ENCODE peak calls at places on chromosomes 13 and 19, in five cellular contexts. One of them, this sample, is unnamed.

GRCh38 chr13:78875792-78876580 is 217.0 kb upstream of the OBI1 start:
- DNase-seq in WTC11: peak
- DNase-seq in H1: peak
- DNase-seq in K562: peak
- DNase-seq in endothelial cell of umbilical vein: no peak
- DNase-seq in this sample: no peak

GRCh38 chr13:99640260-99640659 is 139.0 kb downstream of the TM9SF2 start:
- DNase-seq in WTC11: no peak
- DNase-seq in H1: no peak
- DNase-seq in K562: no peak
- DNase-seq in endothelial cell of umbilical vein: no peak
- DNase-seq in this sample: no peak

GRCh38 chr13:33279414-33279813 is 6.1 kb downstream of the STARD13 start:
- DNase-seq in WTC11: no peak
- DNase-seq in H1: no peak
- DNase-seq in K562: no peak
- DNase-seq in endothelial cell of umbilical vein: no peak
- DNase-seq in this sample: no peak

GRCh38 chr13:112911883-112912282 is 57.1 kb upstream of the MCF2L start:
- DNase-seq in WTC11: no peak
- DNase-seq in H1: no peak
- DNase-seq in K562: no peak
- DNase-seq in endothelial cell of umbilical vein: no peak
- DNase-seq in this sample: no peak

GRCh38 chr19:31350033-31350692 is 927 bp upstream of the TSHZ3 start:
- DNase-seq in WTC11: no peak
- DNase-seq in H1: peak
- DNase-seq in K562: no peak
- DNase-seq in endothelial cell of umbilical vein: no peak
- DNase-seq in this sample: no peak

GRCh38 chr19:681029-681626 is 4.9 kb downstream of the FSTL3 start:
- DNase-seq in WTC11: peak
- DNase-seq in H1: no peak
- DNase-seq in K562: peak
- DNase-seq in endothelial cell of umbilical vein: no peak
- DNase-seq in this sample: no peak

GRCh38 chr13:50140742-50141659 is 125.8 kb downstream of the KCNRG start:
- DNase-seq in WTC11: peak
- DNase-seq in H1: no peak
- DNase-seq in K562: no peak
- DNase-seq in endothelial cell of umbilical vein: no peak
- DNase-seq in this sample: no peak

GRCh38 chr13:73960474-73960873 is 173.7 kb downstream of the KLF12 start:
- DNase-seq in WTC11: no peak
- DNase-seq in H1: no peak
- DNase-seq in K562: no peak
- DNase-seq in endothelial cell of umbilical vein: no peak
- DNase-seq in this sample: no peak

GRCh38 chr19:13937479-13938360 is 497 bp downstream of the PODNL1 start:
- DNase-seq in WTC11: peak
- DNase-seq in H1: no peak
- DNase-seq in K562: no peak
- DNase-seq in endothelial cell of umbilical vein: no peak
- DNase-seq in this sample: no peak

DNA sequence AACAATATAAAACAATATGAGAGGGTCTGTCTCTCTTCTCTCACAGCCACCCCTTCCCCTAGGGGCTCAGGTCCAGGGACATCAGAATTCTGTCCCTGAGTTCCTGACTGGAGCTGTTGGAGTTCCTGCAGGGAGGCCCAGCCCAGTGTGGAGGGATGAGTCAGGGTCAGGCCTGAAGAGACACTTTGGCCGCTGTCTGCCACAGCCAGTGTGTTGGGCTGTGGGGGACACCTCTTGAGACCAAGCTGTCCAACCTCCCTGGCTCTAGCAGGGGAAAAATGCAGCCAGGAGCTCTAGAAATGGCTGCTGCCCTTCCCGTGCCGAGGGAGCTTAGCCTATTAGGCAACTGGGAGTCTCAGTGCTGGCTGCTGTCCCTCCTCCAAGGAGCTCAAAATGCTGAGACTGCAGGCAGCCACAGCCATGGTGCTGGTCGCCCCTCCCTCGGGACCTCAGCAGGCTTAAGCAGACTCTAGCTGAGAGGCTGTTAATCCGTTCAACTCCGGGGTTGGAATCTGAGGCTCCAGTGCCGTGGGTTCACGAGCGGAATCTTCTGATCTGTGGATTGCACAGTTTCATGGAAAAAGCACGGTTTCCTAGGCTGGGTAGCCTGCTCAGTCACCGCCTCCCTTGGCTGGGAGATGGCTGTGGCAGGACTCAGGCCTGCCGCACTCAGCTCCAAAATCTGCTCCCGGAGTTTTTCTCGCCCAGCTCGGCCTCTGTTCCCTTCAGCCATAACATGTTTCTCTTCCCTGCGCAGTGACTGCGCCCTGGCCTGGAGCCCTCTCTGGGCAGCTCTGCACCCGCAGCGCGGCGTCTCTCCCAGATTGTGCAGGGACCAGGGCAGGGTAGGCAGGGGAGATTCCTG is 3.8 kb upstream of the ZNF626 start:
- DNase-seq in WTC11: peak
- DNase-seq in H1: no peak
- DNase-seq in K562: peak
- DNase-seq in endothelial cell of umbilical vein: no peak
- DNase-seq in this sample: no peak
- TF ChIP-seq JUN in WTC11: no peak
- TF ChIP-seq JUN in H1: no peak
- TF ChIP-seq JUN in K562: no peak
- TF ChIP-seq JUN in endothelial cell of umbilical vein: no peak
- TF ChIP-seq JUN in this sample: no peak

GRCh38 chr19:35516310-35516709 is 2.9 kb upstream of the DMKN start:
- DNase-seq in WTC11: no peak
- DNase-seq in H1: no peak
- DNase-seq in K562: no peak
- DNase-seq in endothelial cell of umbilical vein: no peak
- DNase-seq in this sample: no peak

GRCh38 chr19:35517342-35517741 is 3.9 kb upstream of the DMKN start:
- DNase-seq in WTC11: no peak
- DNase-seq in H1: no peak
- DNase-seq in K562: no peak
- DNase-seq in endothelial cell of umbilical vein: no peak
- DNase-seq in this sample: no peak

GRCh38 chr19:35521124-35521743 is 6.9 kb downstream of the SBSN start:
- DNase-seq in WTC11: no peak
- DNase-seq in H1: no peak
- DNase-seq in K562: no peak
- DNase-seq in endothelial cell of umbilical vein: no peak
- DNase-seq in this sample: no peak

GRCh38 chr19:35519291-35519690 is 5.8 kb upstream of the DMKN start:
- DNase-seq in WTC11: no peak
- DNase-seq in H1: no peak
- DNase-seq in K562: no peak
- DNase-seq in endothelial cell of umbilical vein: no peak
- DNase-seq in this sample: no peak

GRCh38 chr19:35518313-35518712 is 4.9 kb upstream of the DMKN start:
- DNase-seq in WTC11: no peak
- DNase-seq in H1: no peak
- DNase-seq in K562: no peak
- DNase-seq in endothelial cell of umbilical vein: no peak
- DNase-seq in this sample: peak
- TF ChIP-seq JUN in WTC11: no peak
- TF ChIP-seq JUN in H1: no peak
- TF ChIP-seq JUN in K562: no peak
- TF ChIP-seq JUN in endothelial cell of umbilical vein: no peak
- TF ChIP-seq JUN in this sample: no peak

DNA sequence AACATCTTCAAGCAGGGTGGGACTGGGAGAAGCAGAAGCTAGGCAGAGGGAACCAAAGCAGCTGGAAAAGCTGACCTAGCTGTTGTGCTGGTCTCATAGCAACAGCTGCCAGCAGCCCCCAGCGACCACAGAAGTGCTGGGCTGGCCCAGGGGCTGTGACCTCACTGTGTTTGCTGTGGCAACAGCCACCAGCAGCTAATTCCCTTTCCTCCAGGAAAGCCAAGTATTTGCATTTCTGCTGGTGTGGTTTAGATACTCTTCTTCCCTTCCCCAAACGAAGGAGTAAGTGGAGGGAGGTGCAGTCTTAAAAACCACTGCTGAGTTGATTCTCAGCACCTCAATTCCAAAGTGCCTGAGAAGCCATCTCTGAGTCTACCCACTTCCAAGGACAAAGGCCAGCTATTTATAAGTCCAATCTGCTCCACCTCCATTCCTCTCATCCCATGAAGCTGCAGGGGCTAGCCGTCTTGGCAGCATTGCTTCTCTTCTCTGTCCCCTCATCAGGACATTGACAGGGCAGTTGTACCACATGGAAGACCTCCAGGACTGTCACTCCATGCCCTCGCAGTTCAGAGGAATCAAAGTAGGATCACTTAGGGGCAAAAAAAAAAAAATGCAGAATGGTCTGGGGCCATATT is 11.5 kb upstream of the CCDC97 start:
- DNase-seq in WTC11: no peak
- DNase-seq in H1: no peak
- DNase-seq in K562: no peak
- DNase-seq in endothelial cell of umbilical vein: peak
- DNase-seq in this sample: no peak
- TF ChIP-seq JUN in WTC11: no peak
- TF ChIP-seq JUN in H1: no peak
- TF ChIP-seq JUN in K562: no peak
- TF ChIP-seq JUN in endothelial cell of umbilical vein: no peak
- TF ChIP-seq JUN in this sample: no peak

GRCh38 chr13:43878897-43879322 is 630 bp downstream of the CCDC122 start:
- DNase-seq in WTC11: no peak
- DNase-seq in H1: no peak
- DNase-seq in K562: no peak
- DNase-seq in endothelial cell of umbilical vein: peak
- DNase-seq in this sample: peak
- TF ChIP-seq JUN in WTC11: no peak
- TF ChIP-seq JUN in H1: no peak
- TF ChIP-seq JUN in K562: no peak
- TF ChIP-seq JUN in endothelial cell of umbilical vein: no peak
- TF ChIP-seq JUN in this sample: no peak